ENCODE peak calls at places on chromosomes 2 and 18, in four cellular contexts. R is G401, K is Calu3, B is kidney tubule cell. D is an unnamed sample.

GRCh38 chr2:20642026-20642971 is 8.6 kb downstream of the HS1BP3 start:
- DNase-seq in R (peak; percentile 73), K (peak; percentile 89), B (peak; percentile 80), D (peak; percentile 88)

GRCh38 chr2:240511351-240512108 is 46.3 kb downstream of the ANKMY1 start:
- DNase-seq in R (no peak), K (no peak), B (no peak), D (no peak)

GRCh38 chr2:241627675-241628074 is 9.3 kb downstream of the THAP4 start:
- DNase-seq in R (no peak), K (no peak), B (no peak), D (no peak)

GRCh38 chr2:191171291-191171690 is 20.5 kb upstream of the STAT4 start:
- DNase-seq in R (no peak), K (no peak), B (no peak), D (no peak)

GRCh38 chr2:126934803-126935202 is 36.1 kb downstream of the TEX51 start:
- DNase-seq in R (no peak), K (no peak), B (no peak), D (no peak)

GRCh38 chr2:68716948-68717661 is 17.5 kb upstream of the ARHGAP25 start:
- DNase-seq in R (no peak), K (no peak), B (no peak), D (no peak)

GRCh38 chr2:120852200-120852815 is 116.6 kb downstream of the GLI2 start:
- DNase-seq in R (no peak), K (no peak), B (no peak), D (no peak)

GRCh38 chr2:166494140-166494544 is at the start of gene SCN7A:
- DNase-seq in R (no peak), K (peak; percentile 8), B (no peak), D (no peak)

GRCh38 chr2:86441789-86442641 is 844 bp downstream of the KDM3A start:
- DNase-seq in R (peak; percentile 53), K (peak; percentile 38), B (peak; percentile 59), D (peak; percentile 70)

GRCh38 chr2:223873672-223874071 is 36.3 kb upstream of the AP1S3 start:
- DNase-seq in R (no peak), K (no peak), B (no peak), D (no peak)

GRCh38 chr2:25258814-25259743 is 82.6 kb downstream of the DNMT3A start:
- DNase-seq in R (no peak), K (no peak), B (no peak), D (no peak)

GRCh38 chr2:227479865-227480475 is 8.0 kb downstream of the AGFG1 start:
- DNase-seq in R (peak; percentile 38), K (no peak), B (no peak), D (peak; percentile 50)

GRCh38 chr2:199463000-199463692 is 5.4 kb upstream of the SATB2 start:
- DNase-seq in R (no peak), K (peak; percentile 90), B (peak; percentile 76), D (peak; percentile 63)

GRCh38 chr2:197838036-197838435 is 33.6 kb downstream of the PLCL1 start:
- DNase-seq in R (no peak), K (no peak), B (peak; percentile 20), D (peak; percentile 8)

GRCh38 chr2:57516740-57517340 is 529.8 kb upstream of the VRK2 start:
- DNase-seq in R (peak; percentile 56), K (no peak), B (peak; percentile 60), D (peak; percentile 63)

GRCh38 chr2:239388236-239389151 is 12.3 kb downstream of the HDAC4 start:
- DNase-seq in R (no peak), K (no peak), B (no peak), D (no peak)

GRCh38 chr18:3790702-3791101 is 340.7 kb downstream of the TGIF1 start:
- DNase-seq in R (no peak), K (no peak), B (peak; percentile 32), D (peak; percentile 55)

GRCh38 chr2:28665041-28665704 is 86.5 kb upstream of the PPP1CB start:
- DNase-seq in R (no peak), K (no peak), B (no peak), D (peak; percentile 64)